ENCODE peak calls at places on chromosomes 4 and X, in seven cellular contexts. J, G, S, V, H, B and I are unnamed samples.

GRCh38 chr4:101345271-101345595 is 2.1 kb downstream of the PPP3CA start:
- DNase-seq in J (peak; percentile 11), G (peak; percentile 78), S (no peak), V (no peak), H (no peak), B (no peak), I (no peak)

GRCh38 chr4:176258135-176258534 is 10.9 kb downstream of the ASB5 start:
- DNase-seq in J (no peak), G (no peak), S (no peak), V (no peak), H (no peak), B (no peak), I (no peak)

GRCh38 chr4:101451086-101451485 is 103.8 kb upstream of the PPP3CA start:
- DNase-seq in J (no peak), G (no peak), S (no peak), V (no peak), H (no peak), B (no peak), I (no peak)

GRCh38 chrX:4710618-4711433 is 997.4 kb upstream of the PRKX start:
- DNase-seq in J (no peak), G (peak; percentile 58), S (no peak), V (no peak), H (no peak), B (no peak), I (peak; percentile 49)

GRCh38 chr4:153204247-153205027 is at the start of gene TRIM2:
- DNase-seq in J (no peak), G (peak; percentile 92), S (peak; percentile 36), V (peak; percentile 63), H (no peak), B (no peak), I (peak; percentile 88)

GRCh38 chrX:27186671-27187070 is 276.5 kb downstream of the PPP4R3C start:
- DNase-seq in J (peak; percentile 35), G (peak; percentile 84), S (no peak), V (peak; percentile 10), H (no peak), B (no peak), I (peak; percentile 37)

GRCh38 chr4:41542526-41543270 is 4.7 kb downstream of the LIMCH1 start:
- DNase-seq in J (no peak), G (no peak), S (no peak), V (no peak), H (no peak), B (no peak), I (no peak)

GRCh38 chr4:118740869-118741268 is 55.7 kb downstream of the METTL14 start:
- DNase-seq in J (no peak), G (peak; percentile 42), S (no peak), V (no peak), H (no peak), B (no peak), I (no peak)

GRCh38 chr4:53937918-53938317 is 126.5 kb downstream of the CHIC2 start:
- DNase-seq in J (no peak), G (no peak), S (peak; percentile 46), V (no peak), H (no peak), B (no peak), I (no peak)